ENCODE peak calls at places on chromosome 20, in ten cellular contexts. One of them, this sample, is unnamed.

GRCh38 chr20:11675920-11676617 is 241.6 kb upstream of the BTBD3 start:
- DNase-seq in NCI-H774: no peak
- DNase-seq in HFF-Myc: no peak
- DNase-seq in pulmonary artery endothelial cell: no peak
- DNase-seq in stimulated activated CD4-positive, alpha-beta T cell treated with anti-CD3 and anti-CD28 coated beads, Interleukin-1b, Interleukin-23, amount 100 ng/mL, for 1 hour: no peak
- DNase-seq in activated CD4-positive, alpha-beta memory T cell treated with anti-CD3 and anti-CD28 coated beads for 36 hours: no peak
- DNase-seq in sigmoid colon: no peak
- DNase-seq in colonic mucosa: no peak
- DNase-seq in fibroblast of the aortic adventitia: peak
- DNase-seq in midbrain: no peak
- DNase-seq in this sample: no peak

GRCh38 chr20:19137641-19138040 is 74.8 kb upstream of the SLC24A3 start:
- DNase-seq in NCI-H774: peak
- DNase-seq in HFF-Myc: no peak
- DNase-seq in pulmonary artery endothelial cell: no peak
- DNase-seq in stimulated activated CD4-positive, alpha-beta T cell treated with anti-CD3 and anti-CD28 coated beads, Interleukin-1b, Interleukin-23, amount 100 ng/mL, for 1 hour: no peak
- DNase-seq in activated CD4-positive, alpha-beta memory T cell treated with anti-CD3 and anti-CD28 coated beads for 36 hours: no peak
- DNase-seq in sigmoid colon: no peak
- DNase-seq in colonic mucosa: no peak
- DNase-seq in fibroblast of the aortic adventitia: no peak
- DNase-seq in midbrain: no peak
- DNase-seq in this sample: no peak

GRCh38 chr20:47354710-47355488 is 1.6 kb downstream of the ZMYND8 start:
- DNase-seq in NCI-H774: no peak
- DNase-seq in HFF-Myc: no peak
- DNase-seq in pulmonary artery endothelial cell: no peak
- DNase-seq in stimulated activated CD4-positive, alpha-beta T cell treated with anti-CD3 and anti-CD28 coated beads, Interleukin-1b, Interleukin-23, amount 100 ng/mL, for 1 hour: no peak
- DNase-seq in activated CD4-positive, alpha-beta memory T cell treated with anti-CD3 and anti-CD28 coated beads for 36 hours: peak
- DNase-seq in sigmoid colon: no peak
- DNase-seq in colonic mucosa: no peak
- DNase-seq in fibroblast of the aortic adventitia: peak
- DNase-seq in midbrain: no peak
- DNase-seq in this sample: no peak

GRCh38 chr20:51500936-51501335 is 41.6 kb downstream of the NFATC2 start:
- DNase-seq in NCI-H774: no peak
- DNase-seq in HFF-Myc: no peak
- DNase-seq in pulmonary artery endothelial cell: no peak
- DNase-seq in stimulated activated CD4-positive, alpha-beta T cell treated with anti-CD3 and anti-CD28 coated beads, Interleukin-1b, Interleukin-23, amount 100 ng/mL, for 1 hour: no peak
- DNase-seq in activated CD4-positive, alpha-beta memory T cell treated with anti-CD3 and anti-CD28 coated beads for 36 hours: peak
- DNase-seq in sigmoid colon: no peak
- DNase-seq in colonic mucosa: no peak
- DNase-seq in fibroblast of the aortic adventitia: no peak
- DNase-seq in midbrain: no peak
- DNase-seq in this sample: no peak

GRCh38 chr20:20699144-20699543 is 13.3 kb downstream of the RALGAPA2 start:
- DNase-seq in NCI-H774: peak
- DNase-seq in HFF-Myc: no peak
- DNase-seq in pulmonary artery endothelial cell: no peak
- DNase-seq in stimulated activated CD4-positive, alpha-beta T cell treated with anti-CD3 and anti-CD28 coated beads, Interleukin-1b, Interleukin-23, amount 100 ng/mL, for 1 hour: no peak
- DNase-seq in activated CD4-positive, alpha-beta memory T cell treated with anti-CD3 and anti-CD28 coated beads for 36 hours: no peak
- DNase-seq in sigmoid colon: no peak
- DNase-seq in colonic mucosa: no peak
- DNase-seq in fibroblast of the aortic adventitia: no peak
- DNase-seq in midbrain: no peak
- DNase-seq in this sample: no peak

GRCh38 chr20:46814366-46815232 is 80.0 kb upstream of the EYA2 start:
- DNase-seq in NCI-H774: peak
- DNase-seq in HFF-Myc: no peak
- DNase-seq in pulmonary artery endothelial cell: no peak
- DNase-seq in stimulated activated CD4-positive, alpha-beta T cell treated with anti-CD3 and anti-CD28 coated beads, Interleukin-1b, Interleukin-23, amount 100 ng/mL, for 1 hour: no peak
- DNase-seq in activated CD4-positive, alpha-beta memory T cell treated with anti-CD3 and anti-CD28 coated beads for 36 hours: peak
- DNase-seq in sigmoid colon: no peak
- DNase-seq in colonic mucosa: no peak
- DNase-seq in fibroblast of the aortic adventitia: peak
- DNase-seq in midbrain: no peak
- DNase-seq in this sample: no peak

GRCh38 chr20:61881861-61882260 is 183.8 kb downstream of the TAF4 start:
- DNase-seq in NCI-H774: no peak
- DNase-seq in HFF-Myc: no peak
- DNase-seq in pulmonary artery endothelial cell: no peak
- DNase-seq in stimulated activated CD4-positive, alpha-beta T cell treated with anti-CD3 and anti-CD28 coated beads, Interleukin-1b, Interleukin-23, amount 100 ng/mL, for 1 hour: no peak
- DNase-seq in activated CD4-positive, alpha-beta memory T cell treated with anti-CD3 and anti-CD28 coated beads for 36 hours: no peak
- DNase-seq in sigmoid colon: no peak
- DNase-seq in colonic mucosa: no peak
- DNase-seq in fibroblast of the aortic adventitia: no peak
- DNase-seq in midbrain: no peak
- DNase-seq in this sample: no peak

GRCh38 chr20:60381643-60382400 is 423.6 kb downstream of the CDH26 start:
- DNase-seq in NCI-H774: no peak
- DNase-seq in HFF-Myc: no peak
- DNase-seq in pulmonary artery endothelial cell: no peak
- DNase-seq in stimulated activated CD4-positive, alpha-beta T cell treated with anti-CD3 and anti-CD28 coated beads, Interleukin-1b, Interleukin-23, amount 100 ng/mL, for 1 hour: no peak
- DNase-seq in activated CD4-positive, alpha-beta memory T cell treated with anti-CD3 and anti-CD28 coated beads for 36 hours: no peak
- DNase-seq in sigmoid colon: no peak
- DNase-seq in colonic mucosa: no peak
- DNase-seq in fibroblast of the aortic adventitia: no peak
- DNase-seq in midbrain: no peak
- DNase-seq in this sample: no peak

GRCh38 chr20:38406476-38406875 is 28.7 kb downstream of the SNHG17 start:
- DNase-seq in NCI-H774: no peak
- DNase-seq in HFF-Myc: no peak
- DNase-seq in pulmonary artery endothelial cell: no peak
- DNase-seq in stimulated activated CD4-positive, alpha-beta T cell treated with anti-CD3 and anti-CD28 coated beads, Interleukin-1b, Interleukin-23, amount 100 ng/mL, for 1 hour: no peak
- DNase-seq in activated CD4-positive, alpha-beta memory T cell treated with anti-CD3 and anti-CD28 coated beads for 36 hours: no peak
- DNase-seq in sigmoid colon: no peak
- DNase-seq in colonic mucosa: no peak
- DNase-seq in fibroblast of the aortic adventitia: no peak
- DNase-seq in midbrain: no peak
- DNase-seq in this sample: no peak

GRCh38 chr20:7629880-7630279 is 310.4 kb downstream of the HAO1 start:
- DNase-seq in NCI-H774: no peak
- DNase-seq in HFF-Myc: no peak
- DNase-seq in pulmonary artery endothelial cell: no peak
- DNase-seq in stimulated activated CD4-positive, alpha-beta T cell treated with anti-CD3 and anti-CD28 coated beads, Interleukin-1b, Interleukin-23, amount 100 ng/mL, for 1 hour: no peak
- DNase-seq in activated CD4-positive, alpha-beta memory T cell treated with anti-CD3 and anti-CD28 coated beads for 36 hours: no peak
- DNase-seq in sigmoid colon: no peak
- DNase-seq in colonic mucosa: no peak
- DNase-seq in fibroblast of the aortic adventitia: no peak
- DNase-seq in midbrain: no peak
- DNase-seq in this sample: no peak